ENCODE peak calls at places on chromosomes 7 and 10, in six cellular contexts. J is CD14-positive monocyte, E is lower leg skin, Y is choroid plexus epithelial cell, S is GM03348, Q is pancreas. K is an unnamed sample.

GRCh38 chr7:128447944-128448556 is 7.6 kb upstream of the HILPDA start:
- DNase-seq in J (no peak), E (no peak), Y (no peak), S (no peak), Q (no peak), K (no peak)

GRCh38 chr7:137006293-137006692 is 137.8 kb downstream of the CHRM2 start:
- DNase-seq in J (no peak), E (no peak), Y (peak), S (no peak), Q (no peak), K (no peak)

GRCh38 chr7:41053830-41054229 is 649.1 kb downstream of the INHBA start:
- DNase-seq in J (no peak), E (no peak), Y (peak), S (no peak), Q (no peak), K (no peak)

GRCh38 chr7:128192497-128193142 is 48.5 kb upstream of the LEP start:
- DNase-seq in J (peak), E (peak), Y (no peak), S (no peak), Q (no peak), K (no peak)

GRCh38 chr7:92135100-92135429 is 788 bp upstream of the CYP51A1 start:
- DNase-seq in J (no peak), E (no peak), Y (peak), S (peak), Q (no peak), K (peak)

GRCh38 chr7:55019691-55020480 is 1.1 kb downstream of the EGFR start:
- DNase-seq in J (no peak), E (peak), Y (no peak), S (peak), Q (peak), K (no peak)

GRCh38 chr7:122438001-122438400 is 133.5 kb upstream of the FEZF1 start:
- DNase-seq in J (no peak), E (no peak), Y (no peak), S (no peak), Q (no peak), K (no peak)

GRCh38 chr7:910441-910861 is 34.1 kb downstream of the GET4 start:
- DNase-seq in J (no peak), E (no peak), Y (no peak), S (no peak), Q (no peak), K (no peak)

GRCh38 chr7:30434140-30434799 is 44.3 kb downstream of the NOD1 start:
- DNase-seq in J (peak), E (peak), Y (no peak), S (no peak), Q (no peak), K (no peak)

GRCh38 chr7:112596260-112596659 is 115.5 kb downstream of the LSMEM1 start:
- DNase-seq in J (no peak), E (no peak), Y (peak), S (peak), Q (no peak), K (no peak)

GRCh38 chr7:131341690-131342089 is 14.0 kb downstream of the MKLN1 start:
- DNase-seq in J (no peak), E (no peak), Y (no peak), S (no peak), Q (no peak), K (no peak)

GRCh38 chr10:10727812-10728211 is 289.9 kb upstream of the CELF2 start:
- DNase-seq in J (no peak), E (no peak), Y (no peak), S (no peak), Q (no peak), K (no peak)

GRCh38 chr10:103765981-103766380 is 89.4 kb downstream of the SH3PXD2A start:
- DNase-seq in J (no peak), E (no peak), Y (no peak), S (no peak), Q (no peak), K (no peak)

GRCh38 chr7:112481833-112482669 is 1.3 kb downstream of the LSMEM1 start:
- DNase-seq in J (no peak), E (no peak), Y (peak), S (peak), Q (peak), K (no peak)

GRCh38 chr10:132036887-132037675 is 28.7 kb upstream of the JAKMIP3 start:
- DNase-seq in J (peak), E (no peak), Y (peak), S (no peak), Q (no peak), K (no peak)

GRCh38 chr10:67809107-67809506 is 28.9 kb downstream of the DNAJC12 start:
- DNase-seq in J (no peak), E (no peak), Y (no peak), S (no peak), Q (no peak), K (no peak)

GRCh38 chr10:87706731-87707130 is 47.1 kb downstream of the PAPSS2 start:
- DNase-seq in J (no peak), E (no peak), Y (no peak), S (no peak), Q (no peak), K (no peak)

GRCh38 chr7:151245360-151246160 is 2.9 kb downstream of the SMARCD3 start:
- DNase-seq in J (no peak), E (peak), Y (no peak), S (peak), Q (no peak), K (no peak)

GRCh38 chr10:78581133-78581694 is 487.6 kb upstream of the ZMIZ1 start:
- DNase-seq in J (no peak), E (peak), Y (no peak), S (no peak), Q (no peak), K (no peak)

GRCh38 chr7:144957998-144958397 is 122.1 kb upstream of the TPK1 start:
- DNase-seq in J (no peak), E (no peak), Y (no peak), S (no peak), Q (no peak), K (no peak)

GRCh38 chr10:132676193-132676891 is 109.6 kb downstream of the NKX6-2 start:
- DNase-seq in J (peak), E (peak), Y (no peak), S (no peak), Q (peak), K (no peak)

GRCh38 chr10:1324914-1325313 is 268.7 kb downstream of the WDR37 start:
- DNase-seq in J (no peak), E (no peak), Y (no peak), S (no peak), Q (no peak), K (no peak)

GRCh38 chr10:94397549-94398370 is 4.6 kb upstream of the TBC1D12 start:
- DNase-seq in J (no peak), E (no peak), Y (peak), S (peak), Q (no peak), K (no peak)

GRCh38 chr10:118307768-118308347 is 34.3 kb downstream of the FAM204A start:
- DNase-seq in J (no peak), E (no peak), Y (no peak), S (no peak), Q (no peak), K (no peak)

GRCh38 chr10:110002801-110003523 is 4.8 kb upstream of the ADD3 start:
- DNase-seq in J (no peak), E (no peak), Y (no peak), S (no peak), Q (no peak), K (no peak)

GRCh38 chr7:33500590-33500989 is 371.2 kb downstream of the BBS9 start:
- DNase-seq in J (no peak), E (no peak), Y (no peak), S (peak), Q (no peak), K (no peak)

GRCh38 chr10:42532996-42533395 is 105.4 kb downstream of the ZNF33B start:
- DNase-seq in J (no peak), E (no peak), Y (no peak), S (no peak), Q (no peak), K (no peak)

GRCh38 chr7:132709971-132710567 is 133.8 kb upstream of the PLXNA4 start:
- DNase-seq in J (no peak), E (no peak), Y (peak), S (peak), Q (peak), K (no peak)

GRCh38 chr10:14118953-14119352 is 211.8 kb downstream of the FRMD4A start:
- DNase-seq in J (no peak), E (no peak), Y (no peak), S (no peak), Q (no peak), K (no peak)

GRCh38 chr7:107891619-107892366 is 810 bp downstream of the DLD start:
- DNase-seq in J (no peak), E (no peak), Y (peak), S (no peak), Q (no peak), K (no peak)

GRCh38 chr7:156988605-156989185 is 21.8 kb downstream of the MNX1 start:
- DNase-seq in J (no peak), E (peak), Y (no peak), S (no peak), Q (no peak), K (no peak)

GRCh38 chr7:141511370-141512335 is 39.6 kb upstream of the AGK start:
- DNase-seq in J (no peak), E (no peak), Y (peak), S (peak), Q (peak), K (no peak)

GRCh38 chr10:132726194-132726593 is 59.8 kb downstream of the NKX6-2 start:
- DNase-seq in J (no peak), E (no peak), Y (no peak), S (no peak), Q (no peak), K (no peak)

GRCh38 chr10:82628373-82628772 is 753.4 kb downstream of the NRG3 start:
- DNase-seq in J (no peak), E (no peak), Y (no peak), S (no peak), Q (no peak), K (no peak)

GRCh38 chr7:64314493-64315020 is 796 bp downstream of the ZNF736 start:
- DNase-seq in J (no peak), E (no peak), Y (peak), S (no peak), Q (no peak), K (no peak)